ENCODE peak calls at places on chromosomes 11 and 22, in four cellular contexts. H, A, W and L are unnamed samples.

GRCh38 chr11:99020324-99021225 is at the start of gene CNTN5:
- DNase-seq in H (peak; percentile 73), A (peak; percentile 13), W (no peak), L (peak; percentile 89)

GRCh38 chr11:78802058-78802633 is 227.5 kb upstream of the NARS2 start:
- DNase-seq in H (peak; percentile 53), A (no peak), W (no peak), L (peak; percentile 11)

GRCh38 chr11:72578541-72578940 is 95.7 kb downstream of the PDE2A start:
- DNase-seq in H (no peak), A (peak; percentile 0), W (no peak), L (peak; percentile 13)

GRCh38 chr11:832529-833113 is at the start of gene CD151:
- DNase-seq in H (peak; percentile 82), A (peak; percentile 76), W (no peak), L (peak; percentile 92)

GRCh38 chr11:72326151-72326842 is 82.3 kb upstream of the PHOX2A start:
- DNase-seq in H (no peak), A (no peak), W (no peak), L (no peak)

GRCh38 chr11:73623651-73624050 is 22.7 kb upstream of the PLEKHB1 start:
- DNase-seq in H (no peak), A (no peak), W (no peak), L (peak; percentile 36)

GRCh38 chr22:39013923-39014722 is at the start of gene APOBEC3C:
- DNase-seq in H (peak; percentile 70), A (peak; percentile 87), W (peak; percentile 74), L (peak; percentile 68)

GRCh38 chr11:19027829-19028595 is 32.5 kb downstream of the MRGPRX2 start:
- DNase-seq in H (no peak), A (no peak), W (peak; percentile 32), L (no peak)

GRCh38 chr11:111792955-111793500 is 26.8 kb upstream of the PPP2R1B start:
- DNase-seq in H (no peak), A (no peak), W (no peak), L (no peak)

GRCh38 chr11:102762414-102762813 is 18.0 kb downstream of the MMP10 start:
- DNase-seq in H (no peak), A (no peak), W (no peak), L (no peak)

GRCh38 chr22:36938028-36938425 is 24.6 kb downstream of the CSF2RB start:
- DNase-seq in H (no peak), A (no peak), W (no peak), L (peak; percentile 47)

GRCh38 chr22:36027960-36028645 is 521 bp downstream of the RBFOX2 start:
- DNase-seq in H (peak; percentile 74), A (peak; percentile 30), W (peak; percentile 24), L (no peak)

GRCh38 chr22:38413085-38414008 is 41.7 kb downstream of the KCNJ4 start:
- DNase-seq in H (no peak), A (peak; percentile 46), W (no peak), L (peak; percentile 21)

GRCh38 chr11:120336641-120337132 is 474 bp downstream of the ARHGEF12 start:
- DNase-seq in H (peak; percentile 47), A (peak; percentile 62), W (no peak), L (peak; percentile 92)

GRCh38 chr11:34053161-34053686 is 1.7 kb downstream of the CAPRIN1 start:
- DNase-seq in H (peak; percentile 78), A (peak; percentile 83), W (peak; percentile 55), L (peak; percentile 55)

GRCh38 chr11:115958089-115959000 is 454.1 kb upstream of the CADM1 start:
- DNase-seq in H (peak; percentile 33), A (no peak), W (no peak), L (no peak)

GRCh38 chr11:125390949-125391348 is 105.1 kb downstream of the FEZ1 start:
- DNase-seq in H (peak; percentile 55), A (no peak), W (no peak), L (no peak)

GRCh38 chr11:120205596-120206161 is 5.2 kb upstream of the OAF start:
- DNase-seq in H (no peak), A (no peak), W (no peak), L (no peak)

GRCh38 chr11:9138612-9139579 is 47.5 kb upstream of the SCUBE2 start:
- DNase-seq in H (no peak), A (peak; percentile 17), W (peak; percentile 78), L (peak; percentile 17)

GRCh38 chr22:21759631-21760030 is 24.0 kb upstream of the YPEL1 start:
- DNase-seq in H (no peak), A (no peak), W (no peak), L (no peak)

GRCh38 chr22:33917744-33918406 is 2.4 kb downstream of the LARGE1 start:
- DNase-seq in H (peak; percentile 66), A (no peak), W (no peak), L (no peak)

GRCh38 chr11:83042966-83043711 is 28.6 kb downstream of the RAB30 start:
- DNase-seq in H (no peak), A (no peak), W (peak; percentile 36), L (no peak)

DNA sequence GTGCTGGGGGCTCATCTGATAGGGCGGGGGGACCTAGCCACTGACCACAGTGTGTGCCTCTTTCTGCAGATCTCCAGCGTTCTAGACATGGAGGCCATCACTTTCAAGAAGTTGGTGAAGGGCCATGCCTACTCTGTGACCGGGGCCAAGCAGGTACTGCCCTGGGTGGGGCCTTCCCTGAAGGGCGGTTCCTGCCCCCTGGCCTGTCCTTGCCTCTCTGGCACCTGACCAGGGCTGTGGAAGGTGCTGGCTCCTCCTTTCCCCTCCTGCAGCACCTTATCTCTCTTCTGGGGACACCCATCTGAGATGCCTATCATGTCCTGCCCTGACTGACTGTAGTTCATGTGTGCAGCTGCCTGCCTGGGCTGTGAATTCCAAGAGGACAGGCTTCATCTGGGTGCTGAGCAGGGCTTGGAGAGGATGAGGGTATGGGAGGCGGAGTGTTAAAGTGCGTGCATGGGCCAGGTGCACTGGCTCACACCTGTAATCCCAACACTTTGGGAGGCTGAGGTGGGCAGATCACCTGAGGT is 5.5 kb downstream of the CAPN1 start:
- DNase-seq in H (no peak), A (no peak), W (no peak), L (no peak)
- H3K36me3 ChIP-seq in H (peaks cover 23% of the 10 kb centered on the region), A (peaks cover 44% of the 10 kb centered on the region), W (peaks cover 9% of the 10 kb centered on the region), L (peaks cover 83% of the 10 kb centered on the region)

GRCh38 chr22:41534219-41534618 is 10.1 kb downstream of the POLR3H start:
- DNase-seq in H (no peak), A (no peak), W (no peak), L (no peak)

GRCh38 chr22:41535244-41535643 is 9.0 kb downstream of the POLR3H start:
- DNase-seq in H (peak; percentile 75), A (no peak), W (no peak), L (no peak)

GRCh38 chr22:41531422-41531727 is 12.9 kb downstream of the POLR3H start:
- DNase-seq in H (no peak), A (no peak), W (no peak), L (peak; percentile 39)

GRCh38 chr22:41531736-41532477 is 12.4 kb downstream of the POLR3H start:
- DNase-seq in H (no peak), A (no peak), W (no peak), L (no peak)

DNA sequence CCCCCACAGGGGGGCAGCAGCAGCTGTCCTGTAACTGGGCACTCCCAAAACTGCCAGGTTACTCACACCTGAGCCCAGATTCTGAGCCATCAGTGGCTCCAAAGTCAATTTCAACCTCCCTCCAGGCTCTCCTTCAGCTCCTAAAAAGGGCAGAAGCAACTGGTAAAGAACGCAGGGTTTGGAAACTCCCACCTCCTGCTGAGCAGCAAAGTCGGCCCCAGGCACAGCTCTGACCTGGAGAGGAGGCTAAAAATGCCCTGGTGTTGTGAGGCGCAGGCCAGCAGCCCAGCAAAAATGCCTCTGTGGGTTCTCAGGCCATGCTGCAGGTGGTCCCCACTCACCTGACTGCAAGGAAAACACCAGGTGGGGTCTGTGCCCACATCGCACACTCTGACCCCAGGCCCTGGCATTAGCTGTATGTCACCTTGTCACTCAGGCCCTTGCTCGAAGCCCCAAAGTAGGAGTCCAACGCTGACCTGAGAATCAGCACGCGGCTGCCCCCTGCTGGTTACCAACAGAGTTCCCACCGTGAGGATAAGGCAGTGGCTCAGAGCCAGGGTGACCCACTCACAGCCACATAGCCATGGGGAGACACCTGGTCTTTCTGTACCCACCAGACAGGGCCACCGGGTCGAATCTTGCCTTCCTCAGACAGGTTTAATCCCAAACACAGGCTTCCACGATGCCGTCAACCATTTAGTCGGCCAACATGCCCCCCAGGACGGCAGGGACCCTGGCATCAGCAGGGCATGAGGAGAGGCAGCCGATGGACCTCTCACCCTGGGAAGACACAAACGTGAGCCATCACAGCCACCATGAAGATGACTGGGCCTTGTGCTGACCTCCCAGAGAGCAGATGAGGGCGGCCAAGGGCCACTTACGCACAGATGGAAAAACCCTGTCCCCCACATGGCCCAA is 11.1 kb downstream of the POLR3H start:
- DNase-seq in H (peak; percentile 89), A (peak; percentile 82), W (no peak), L (no peak)
- TF ChIP-seq POLR2AphosphoS5 in H (no peak), A (no peak), W (no peak), L (no peak)

DNA sequence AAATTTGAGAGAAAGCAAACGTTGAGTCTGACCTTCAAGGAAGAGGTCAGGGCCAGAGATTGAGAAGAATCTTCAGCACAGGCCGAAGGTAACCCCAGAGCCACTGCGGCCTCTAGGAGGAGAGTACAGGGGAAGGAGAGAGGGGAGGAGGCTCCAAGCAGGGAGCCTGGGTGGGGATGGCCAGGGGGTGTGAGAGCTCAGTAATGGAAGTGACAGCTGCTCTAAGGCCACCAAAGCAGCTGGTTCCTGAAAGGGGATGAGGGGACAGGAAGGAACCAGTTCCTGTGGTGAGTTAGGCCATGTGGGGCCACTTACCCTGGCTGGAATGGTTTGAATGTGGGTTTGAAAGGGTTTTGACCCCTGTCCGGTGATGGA is 46.1 kb downstream of the PISD start:
- DNase-seq in H (no peak), A (no peak), W (no peak), L (no peak)
- H3K36me3 ChIP-seq in H (no peaks in the 10 kb centered on the region), A (peaks cover 27% of the 10 kb centered on the region), W (peaks cover 3% of the 10 kb centered on the region), L (peaks cover 56% of the 10 kb centered on the region)

GRCh38 chr11:22192642-22193347 is at the start of gene ANO5:
- DNase-seq in H (peak; percentile 81), A (peak; percentile 74), W (peak; percentile 16), L (peak; percentile 64)
- TF ChIP-seq POLR2AphosphoS5 in H (peak; percentile 71), A (peak; percentile 48), W (no peak), L (no peak)

DNA sequence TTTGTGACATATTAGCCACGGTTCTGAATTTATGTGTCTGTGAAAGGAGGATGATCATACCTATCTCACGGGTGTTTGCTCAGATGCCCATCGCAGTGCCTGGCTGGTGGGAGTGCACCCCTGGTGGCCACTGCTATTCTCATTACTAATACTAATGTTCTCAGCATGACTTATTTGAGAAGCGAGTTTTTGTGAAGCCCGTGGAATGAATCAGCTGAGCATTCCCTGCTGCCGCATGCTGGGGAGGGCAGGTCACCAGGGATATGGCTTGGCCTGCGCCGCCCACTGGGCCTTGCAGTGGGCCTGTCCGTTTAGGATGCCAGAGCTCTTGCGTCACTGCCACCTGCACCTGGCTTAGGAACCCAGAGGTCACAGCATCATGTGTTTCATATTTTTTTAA is 16.8 kb downstream of the CTTN start:
- DNase-seq in H (no peak), A (no peak), W (no peak), L (no peak)
- H3K36me3 ChIP-seq in H (peaks cover 70% of the 10 kb centered on the region), A (peaks cover 64% of the 10 kb centered on the region), W (peaks cover 13% of the 10 kb centered on the region), L (peaks cover 19% of the 10 kb centered on the region)